ENCODE peak calls at places on chromosomes 3 and 15, in four cellular contexts. N, K, U and M are unnamed samples.

GRCh38 chr3:194204036-194204792 is 68.3 kb downstream of the HES1 start:
- DNase-seq in N (no peak), K (peak; percentile 18), U (no peak), M (peak; percentile 30)

GRCh38 chr3:25218362-25218761 is 209.7 kb upstream of the RARB start:
- DNase-seq in N (no peak), K (no peak), U (no peak), M (no peak)

GRCh38 chr3:4052691-4053090 is 250.5 kb upstream of the SETMAR start:
- DNase-seq in N (no peak), K (no peak), U (no peak), M (no peak)

GRCh38 chr3:73228425-73228824 is 167.0 kb downstream of the EBLN2 start:
- DNase-seq in N (no peak), K (no peak), U (no peak), M (peak; percentile 90)

GRCh38 chr3:150106752-150107428 is 136.2 kb upstream of the PFN2 start:
- DNase-seq in N (no peak), K (peak; percentile 81), U (no peak), M (peak; percentile 49)

GRCh38 chr3:183823963-183824362 is 1.4 kb downstream of the MAP6D1 start:
- DNase-seq in N (no peak), K (peak; percentile 24), U (no peak), M (no peak)

GRCh38 chr3:48662753-48663488 is at the start of gene CELSR3:
- DNase-seq in N (peak; percentile 68), K (peak; percentile 16), U (peak; percentile 75), M (peak; percentile 96)

GRCh38 chr3:186935133-186935532 is 4.8 kb downstream of the ST6GAL1 start:
- DNase-seq in N (no peak), K (no peak), U (no peak), M (no peak)

GRCh38 chr3:138946554-138947302 is at the start of the genes FOXL2 and FOXL2NB:
- DNase-seq in N (no peak), K (no peak), U (no peak), M (peak; percentile 69)

GRCh38 chr15:63599401-63600000 is 2.3 kb downstream of the FBXL22 start:
- DNase-seq in N (peak; percentile 81), K (peak; percentile 69), U (no peak), M (peak; percentile 77)

GRCh38 chr15:63600646-63601025 is 3.4 kb downstream of the FBXL22 start:
- DNase-seq in N (peak; percentile 84), K (peak; percentile 90), U (peak; percentile 79), M (peak; percentile 94)

GRCh38 chr15:63598467-63599400 is 1.5 kb downstream of the FBXL22 start:
- DNase-seq in N (peak; percentile 81), K (no peak), U (no peak), M (no peak)

GRCh38 chr15:63601026-63601726 is 4.0 kb downstream of the FBXL22 start:
- DNase-seq in N (peak; percentile 47), K (no peak), U (no peak), M (peak; percentile 27)

DNA sequence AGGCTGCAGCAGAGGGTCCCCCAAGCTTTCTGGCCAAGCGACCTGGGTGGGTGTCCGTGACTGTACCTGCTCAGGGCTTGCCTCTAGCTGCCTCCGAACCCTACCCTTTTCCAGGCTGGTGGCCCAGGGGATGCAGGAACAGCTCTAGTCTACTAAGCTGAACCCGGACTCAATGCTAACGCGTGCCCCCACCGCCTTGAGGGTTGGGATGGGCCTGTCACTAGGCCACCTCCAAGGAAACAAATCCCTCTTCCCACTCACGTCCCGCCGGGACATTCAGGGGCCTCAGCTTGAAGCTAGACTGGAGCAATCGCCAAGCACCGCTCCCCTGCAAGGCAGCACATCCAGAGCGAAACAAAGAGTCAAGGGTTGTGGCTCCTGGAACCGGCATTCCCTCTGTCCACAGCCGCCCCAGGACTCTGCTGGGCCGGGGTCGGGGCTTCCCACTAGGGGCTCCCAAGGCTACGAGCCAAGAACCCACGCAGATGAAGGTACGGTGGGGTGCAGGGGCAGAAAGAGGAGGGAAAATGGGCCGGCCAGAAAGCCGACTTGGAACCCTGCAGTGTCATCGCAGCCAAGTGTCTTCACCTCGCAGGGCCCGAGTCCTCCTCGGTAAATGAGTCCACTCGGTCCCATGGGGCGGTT is 2.9 kb downstream of the FBXL22 start:
- DNase-seq in N (peak; percentile 54), K (peak; percentile 17), U (no peak), M (peak; percentile 17)
- TF ChIP-seq CTCF in N (no peak), K (no peak), U (no peak), M (no peak)

GRCh38 chr3:121897296-121897695 is 3.1 kb downstream of the SLC15A2 start:
- DNase-seq in N (no peak), K (peak; percentile 19), U (no peak), M (peak; percentile 75)

GRCh38 chr3:121896823-121897222 is 2.6 kb downstream of the SLC15A2 start:
- DNase-seq in N (no peak), K (no peak), U (no peak), M (peak; percentile 60)

GRCh38 chr3:121895121-121895520 is 920 bp downstream of the SLC15A2 start:
- DNase-seq in N (no peak), K (no peak), U (no peak), M (peak; percentile 83)

GRCh38 chr3:121894191-121894990 is at the start of gene SLC15A2:
- DNase-seq in N (no peak), K (no peak), U (no peak), M (no peak)
- H3K4me3 ChIP-seq in N (no peak within 1 kb of the TSS), K (no peak within 1 kb of the TSS), U (no peak within 1 kb of the TSS), M (no peak within 1 kb of the TSS)

GRCh38 chr15:92466834-92467233 is 73.2 kb downstream of the ST8SIA2 start:
- DNase-seq in N (no peak), K (no peak), U (no peak), M (no peak)

GRCh38 chr15:92460023-92460422 is 66.3 kb downstream of the ST8SIA2 start:
- DNase-seq in N (no peak), K (no peak), U (no peak), M (no peak)

GRCh38 chr15:92463826-92464225 is 70.1 kb downstream of the ST8SIA2 start:
- DNase-seq in N (no peak), K (no peak), U (no peak), M (no peak)

GRCh38 chr15:92463352-92463751 is 69.7 kb downstream of the ST8SIA2 start:
- DNase-seq in N (no peak), K (no peak), U (no peak), M (no peak)

GRCh38 chr15:92462771-92463170 is 69.1 kb downstream of the ST8SIA2 start:
- DNase-seq in N (no peak), K (no peak), U (no peak), M (no peak)
- TF ChIP-seq CTCF in N (no peak), K (no peak), U (no peak), M (no peak)

GRCh38 chr15:63378946-63379345 is 2.7 kb downstream of the CA12 start:
- DNase-seq in N (no peak), K (no peak), U (no peak), M (no peak)
- H3K4me3 ChIP-seq in N (peak overlapping the region; percentile 65), K (no peak overlapping the region), U (no peak overlapping the region), M (peak overlapping the region; percentile 55)

GRCh38 chr15:42920281-42921048 is at the start of gene TTBK2:
- DNase-seq in N (peak; percentile 99), K (peak; percentile 99), U (peak; percentile 98), M (peak; percentile 99)

GRCh38 chr15:42921049-42921731 is 612 bp upstream of the TTBK2 start:
- DNase-seq in N (peak; percentile 46), K (no peak), U (no peak), M (peak; percentile 39)

GRCh38 chr15:42918047-42918446 is 2.5 kb downstream of the TTBK2 start:
- DNase-seq in N (no peak), K (no peak), U (no peak), M (no peak)

GRCh38 chr15:42919794-42920280 is 741 bp downstream of the TTBK2 start:
- DNase-seq in N (peak; percentile 44), K (peak; percentile 35), U (no peak), M (peak; percentile 66)

DNA sequence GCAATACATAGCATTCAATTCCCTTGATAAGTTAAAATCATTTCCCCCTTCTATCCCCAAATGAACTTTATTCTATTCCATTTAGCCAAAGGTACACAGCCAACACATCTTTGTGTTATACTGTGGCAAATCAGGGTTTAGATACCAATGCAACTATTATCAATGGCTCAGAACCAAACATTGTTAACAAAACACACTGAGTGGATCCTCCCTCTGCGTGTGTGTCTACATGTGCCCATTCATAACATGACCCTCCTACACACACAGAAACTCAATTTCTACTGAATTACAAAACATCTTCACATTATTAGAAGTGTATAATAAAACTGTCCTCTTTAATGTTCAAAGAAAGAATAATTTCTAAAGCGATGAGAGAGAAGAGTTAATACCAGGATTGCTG is 1.3 kb downstream of the TTBK2 start:
- DNase-seq in N (no peak), K (no peak), U (no peak), M (peak; percentile 13)
- TF ChIP-seq CTCF in N (no peak), K (no peak), U (no peak), M (no peak)